ENCODE peak calls at places on chromosomes 13 and 19, in ten cellular contexts. L is fibroblast of the aortic adventitia, Z is progenitor cell of endocrine pancreas, D is AG09309, V is left ventricle myocardium inferior, C is tibial artery, U is endothelial cell, Q is neural crest cell, A is omental fat pad, O is activated B cell treated with CpG ODN at 0.5 μM for 24 hours. J is an unnamed sample.

GRCh38 chr19:47663435-47663910 is 49.7 kb upstream of the EHD2 start:
- DNase-seq in L (peak; percentile 97), Z (no peak), D (peak; percentile 95), V (no peak), C (no peak), U (no peak), Q (no peak), A (no peak), O (no peak), J (no peak)

GRCh38 chr19:14363203-14364097 is 17.8 kb upstream of the ADGRE5 start:
- DNase-seq in L (peak; percentile 74), Z (peak; percentile 21), D (no peak), V (peak; percentile 86), C (peak; percentile 67), U (peak; percentile 64), Q (peak; percentile 53), A (peak; percentile 40), O (peak; percentile 40), J (peak; percentile 65)

GRCh38 chr13:99311137-99311536 is 3.9 kb upstream of the GPR183 start:
- DNase-seq in L (no peak), Z (no peak), D (no peak), V (no peak), C (no peak), U (no peak), Q (no peak), A (no peak), O (no peak), J (no peak)

GRCh38 chr19:45657520-45658163 is 10.4 kb upstream of the GIPR start:
- DNase-seq in L (no peak), Z (peak; percentile 37), D (no peak), V (no peak), C (no peak), U (no peak), Q (no peak), A (no peak), O (no peak), J (no peak)

GRCh38 chr13:23450340-23451046 is 17.0 kb upstream of the SACS start:
- DNase-seq in L (no peak), Z (no peak), D (no peak), V (no peak), C (no peak), U (no peak), Q (no peak), A (no peak), O (no peak), J (no peak)

GRCh38 chr13:50589139-50589538 is 254.4 kb downstream of the DLEU7 start:
- DNase-seq in L (peak; percentile 90), Z (no peak), D (peak; percentile 93), V (no peak), C (no peak), U (no peak), Q (no peak), A (no peak), O (no peak), J (peak; percentile 10)

GRCh38 chr13:98719527-98720250 is 32.8 kb downstream of the SLC15A1 start:
- DNase-seq in L (no peak), Z (no peak), D (no peak), V (no peak), C (no peak), U (no peak), Q (no peak), A (no peak), O (no peak), J (no peak)

GRCh38 chr19:38891791-38892190 is 7.6 kb downstream of the SIRT2 start:
- DNase-seq in L (no peak), Z (no peak), D (no peak), V (no peak), C (no peak), U (no peak), Q (no peak), A (no peak), O (no peak), J (no peak)

DNA sequence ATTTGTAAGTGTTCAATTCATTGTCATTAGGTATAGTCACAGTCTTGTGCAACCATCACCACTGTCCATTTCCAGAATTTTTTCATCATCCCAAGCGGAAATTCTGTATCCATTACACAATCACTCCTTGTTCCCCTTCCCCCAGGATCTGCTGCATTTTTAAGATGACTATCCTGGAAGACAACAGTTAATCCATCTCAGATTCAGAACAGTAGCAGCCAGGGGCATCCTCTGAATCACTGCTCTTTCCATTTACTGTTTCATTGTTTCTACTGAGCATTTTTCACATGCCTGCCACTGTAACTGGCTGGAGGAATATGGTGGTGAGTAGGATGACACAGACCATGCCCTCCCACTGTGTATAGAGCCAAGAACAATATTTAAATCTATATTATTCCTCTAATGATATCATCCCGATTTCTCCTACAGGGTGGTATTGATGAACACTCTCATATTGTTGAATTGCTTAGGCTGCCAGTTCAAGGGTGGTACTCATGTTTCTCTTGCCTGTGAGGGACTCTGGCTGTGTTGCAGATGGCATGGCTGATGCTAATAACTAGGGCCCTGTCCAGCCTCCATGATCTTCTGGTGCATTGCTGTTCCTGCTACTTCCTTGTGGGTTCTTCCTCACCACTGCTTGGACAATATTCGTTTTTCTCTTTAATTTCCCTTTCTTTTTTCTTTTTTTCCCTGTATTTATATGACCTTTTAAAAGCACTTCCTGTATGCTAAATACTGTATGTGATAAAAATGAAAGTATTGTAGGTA is 59.0 kb downstream of the WDFY2 start:
- DNase-seq in L (peak; percentile 81), Z (no peak), D (peak; percentile 87), V (no peak), C (no peak), U (no peak), Q (no peak), A (no peak), O (no peak), J (no peak)
- TF ChIP-seq CTCF in L (no peak), Z (no peak), D (no peak), V (no peak), C (no peak), U (no peak), Q (no peak), A (no peak), O (no peak), J (no peak)

GRCh38 chr19:58572818-58573657 is at the start of gene MZF1:
- DNase-seq in L (peak; percentile 100), Z (peak; percentile 99), D (peak; percentile 100), V (peak; percentile 99), C (peak; percentile 100), U (peak; percentile 98), Q (peak; percentile 98), A (peak; percentile 99), O (peak; percentile 100), J (peak; percentile 96)
- TF ChIP-seq CTCF in L (peak; percentile 32), Z (peak; percentile 45), D (peak; percentile 29), V (no peak), C (peak; percentile 48), U (no peak), Q (peak; percentile 46), A (no peak), O (no peak), J (peak; percentile 7)

GRCh38 chr13:113759525-113760137 is 605 bp downstream of the TMEM255B start:
- DNase-seq in L (peak; percentile 16), Z (no peak), D (no peak), V (no peak), C (peak; percentile 43), U (peak; percentile 72), Q (no peak), A (no peak), O (no peak), J (no peak)

GRCh38 chr13:113761136-113761535 is 2.1 kb downstream of the TMEM255B start:
- DNase-seq in L (no peak), Z (no peak), D (no peak), V (no peak), C (no peak), U (no peak), Q (no peak), A (no peak), O (no peak), J (no peak)

GRCh38 chr13:113762075-113762474 is 3.0 kb downstream of the TMEM255B start:
- DNase-seq in L (no peak), Z (no peak), D (no peak), V (no peak), C (no peak), U (no peak), Q (no peak), A (no peak), O (no peak), J (no peak)

GRCh38 chr13:113756441-113757097 is 2.5 kb upstream of the TMEM255B start:
- DNase-seq in L (no peak), Z (no peak), D (no peak), V (no peak), C (no peak), U (no peak), Q (no peak), A (no peak), O (no peak), J (no peak)

DNA sequence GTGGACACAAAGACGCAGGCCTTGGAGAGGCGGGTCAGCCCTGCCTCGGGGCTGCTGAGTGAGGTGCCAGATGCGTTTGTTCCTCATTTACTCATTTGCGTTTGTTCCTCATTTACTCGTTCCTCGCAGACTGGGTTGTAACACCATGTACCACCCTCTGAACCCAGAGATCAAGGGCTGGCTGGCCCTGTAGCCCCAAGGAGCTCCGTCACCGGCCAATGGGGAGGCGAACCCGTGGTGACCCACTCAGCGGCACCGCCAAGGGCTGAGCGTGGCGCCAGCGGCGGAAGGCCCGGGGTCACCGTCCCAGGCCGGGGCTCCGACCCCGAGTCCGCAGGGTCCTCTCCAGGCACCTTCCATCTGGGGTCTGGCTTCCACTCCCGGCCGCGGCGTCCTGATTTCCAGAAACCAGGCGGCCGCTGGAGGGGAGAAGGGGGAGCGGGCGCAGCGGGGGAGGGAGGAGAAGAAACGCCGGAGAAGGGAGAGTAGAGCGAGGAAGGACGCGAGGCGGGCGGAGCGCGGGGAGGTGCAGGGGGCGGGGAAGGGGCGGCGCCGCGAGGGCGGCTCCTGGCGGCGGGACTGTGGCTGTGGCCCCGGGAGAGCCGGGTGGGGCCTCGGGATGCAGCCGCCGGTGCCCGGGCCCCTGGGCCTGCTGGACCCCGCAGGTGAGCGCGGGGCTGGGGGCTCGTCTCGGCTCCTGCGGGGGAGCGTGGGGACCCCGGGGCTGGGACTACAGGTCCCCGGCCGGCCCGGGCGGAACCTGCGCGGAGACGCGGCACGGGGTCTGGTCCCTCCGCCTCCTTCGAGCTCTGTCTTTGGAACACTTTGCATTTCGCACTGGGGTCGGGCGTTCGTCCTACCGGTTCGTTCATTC is at the start of gene TMEM255B:
- DNase-seq in L (peak; percentile 39), Z (peak; percentile 63), D (no peak), V (peak; percentile 89), C (peak; percentile 82), U (peak; percentile 91), Q (peak; percentile 73), A (peak; percentile 54), O (peak; percentile 78), J (peak; percentile 96)
- TF ChIP-seq CTCF in L (peak; percentile 7), Z (peak; percentile 55), D (no peak), V (peak; percentile 66), C (peak; percentile 20), U (no peak), Q (peak; percentile 56), A (no peak), O (no peak), J (no peak)

GRCh38 chr13:25473864-25474263 is 102.1 kb downstream of the ATP8A2 start:
- DNase-seq in L (no peak), Z (no peak), D (no peak), V (no peak), C (no peak), U (no peak), Q (no peak), A (no peak), O (no peak), J (no peak)

GRCh38 chr13:25466880-25467279 is 95.1 kb downstream of the ATP8A2 start:
- DNase-seq in L (no peak), Z (no peak), D (no peak), V (no peak), C (no peak), U (no peak), Q (no peak), A (no peak), O (no peak), J (no peak)

GRCh38 chr13:25469179-25469545 is 97.4 kb downstream of the ATP8A2 start:
- DNase-seq in L (no peak), Z (no peak), D (no peak), V (no peak), C (no peak), U (no peak), Q (no peak), A (no peak), O (no peak), J (no peak)

GRCh38 chr13:25463496-25463895 is 91.7 kb downstream of the ATP8A2 start:
- DNase-seq in L (no peak), Z (no peak), D (no peak), V (no peak), C (no peak), U (no peak), Q (no peak), A (no peak), O (no peak), J (no peak)

DNA sequence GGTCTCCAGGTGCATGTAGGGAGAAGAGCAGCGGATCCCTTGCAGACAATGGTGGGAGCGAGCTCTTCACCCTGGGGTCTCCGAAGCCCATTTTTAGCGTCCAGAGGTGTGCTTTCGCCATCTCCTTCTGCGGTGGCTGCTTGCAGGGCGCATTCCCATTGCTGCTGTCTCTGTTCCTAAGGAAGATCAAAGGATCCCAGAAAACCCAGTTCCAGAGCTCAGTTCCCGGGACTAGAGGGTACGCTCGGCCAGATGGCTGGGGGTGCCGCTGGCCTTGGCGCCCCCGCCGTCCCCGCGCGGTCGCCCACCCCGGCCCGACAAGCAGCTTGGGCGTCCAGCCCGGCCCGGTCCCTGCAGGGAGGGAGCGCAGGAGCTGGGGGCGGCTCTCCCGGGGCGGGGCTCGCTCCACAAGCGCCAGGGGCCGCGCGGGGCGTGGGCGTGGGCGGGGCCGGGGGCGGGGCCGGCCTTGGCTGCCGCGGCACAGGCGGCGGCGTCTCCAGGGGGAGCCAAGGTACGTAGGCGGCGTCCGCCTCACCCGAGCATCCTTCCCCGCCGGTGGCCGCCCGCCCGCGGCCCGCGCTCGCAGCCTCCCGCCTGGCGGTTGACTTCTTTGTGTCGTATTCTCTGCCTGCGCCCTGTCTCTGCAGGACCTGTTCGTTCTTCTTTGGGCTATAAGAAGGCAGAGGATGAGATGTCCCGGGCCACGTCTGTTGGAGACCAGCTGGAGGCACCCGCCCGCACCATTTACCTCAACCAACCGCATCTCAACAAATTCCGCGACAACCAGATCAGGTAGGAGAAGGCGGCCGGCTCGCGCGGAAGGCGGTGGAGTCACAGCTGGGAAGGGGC is 96.8 kb downstream of the ATP8A2 start:
- DNase-seq in L (no peak), Z (peak; percentile 49), D (no peak), V (no peak), C (no peak), U (peak; percentile 37), Q (peak; percentile 47), A (no peak), O (no peak), J (peak; percentile 57)
- TF ChIP-seq CTCF in L (no peak), Z (no peak), D (no peak), V (no peak), C (no peak), U (no peak), Q (peak; percentile 38), A (no peak), O (no peak), J (no peak)

J was measured in GM13976.